ENCODE peak calls at places on chromosomes 12 and 14, in nine cellular contexts. Q, M, S, C, P, D, U, J and I are unnamed samples.

GRCh38 chr12:27142102-27142721 is 59.8 kb upstream of the C12orf71 start:
- DNase-seq in Q (peak; percentile 73), M (peak; percentile 55), S (no peak), C (peak; percentile 57), P (peak; percentile 60), D (peak; percentile 24), U (peak; percentile 57), J (peak; percentile 55), I (peak; percentile 79)

GRCh38 chr12:22372277-22372837 is 37.9 kb upstream of the ST8SIA1 start:
- DNase-seq in Q (no peak), M (no peak), S (no peak), C (no peak), P (no peak), D (no peak), U (no peak), J (no peak), I (no peak)

GRCh38 chr12:49661191-49661590 is 37.8 kb downstream of the PRPF40B start:
- DNase-seq in Q (no peak), M (no peak), S (no peak), C (no peak), P (no peak), D (no peak), U (no peak), J (no peak), I (no peak)

GRCh38 chr14:51369814-51370213 is 129.8 kb downstream of the TMX1 start:
- DNase-seq in Q (no peak), M (peak; percentile 38), S (no peak), C (no peak), P (peak; percentile 18), D (no peak), U (no peak), J (no peak), I (no peak)

GRCh38 chr12:88876867-88877266 is 296.6 kb upstream of the KITLG start:
- DNase-seq in Q (no peak), M (no peak), S (no peak), C (no peak), P (no peak), D (no peak), U (no peak), J (no peak), I (no peak)

GRCh38 chr12:89721291-89721987 is 12.8 kb upstream of the ATP2B1 start:
- DNase-seq in Q (no peak), M (no peak), S (no peak), C (no peak), P (no peak), D (no peak), U (no peak), J (no peak), I (no peak)

GRCh38 chr12:132494294-132495164 is 4.6 kb downstream of the FBRSL1 start:
- DNase-seq in Q (no peak), M (peak; percentile 72), S (no peak), C (no peak), P (no peak), D (no peak), U (no peak), J (peak; percentile 54), I (no peak)

GRCh38 chr12:1531160-1531653 is 63.2 kb downstream of the FBXL14 start:
- DNase-seq in Q (no peak), M (no peak), S (no peak), C (peak; percentile 17), P (no peak), D (no peak), U (no peak), J (no peak), I (no peak)

GRCh38 chr14:91870001-91870400 is 2.7 kb upstream of the TC2N start:
- DNase-seq in Q (no peak), M (no peak), S (no peak), C (no peak), P (no peak), D (no peak), U (peak; percentile 32), J (no peak), I (no peak)

GRCh38 chr12:25187781-25188180 is 7.2 kb downstream of the DNAI7 start:
- DNase-seq in Q (no peak), M (no peak), S (no peak), C (no peak), P (no peak), D (no peak), U (no peak), J (no peak), I (no peak)

GRCh38 chr12:74537126-74537706 is 419 bp upstream of the ATXN7L3B start:
- DNase-seq in Q (peak; percentile 56), M (peak; percentile 32), S (no peak), C (no peak), P (peak; percentile 50), D (no peak), U (no peak), J (no peak), I (no peak)

GRCh38 chr12:80936353-80936641 is 1.4 kb downstream of the LIN7A start:
- DNase-seq in Q (no peak), M (no peak), S (no peak), C (no peak), P (no peak), D (no peak), U (no peak), J (no peak), I (peak; percentile 66)

GRCh38 chr14:49114161-49114893 is 471.9 kb downstream of the RPS29 start:
- DNase-seq in Q (no peak), M (no peak), S (no peak), C (no peak), P (no peak), D (peak; percentile 14), U (no peak), J (no peak), I (no peak)

GRCh38 chr14:93970589-93970966 is 5.8 kb downstream of the ASB2 start:
- DNase-seq in Q (peak; percentile 31), M (no peak), S (peak; percentile 91), C (no peak), P (peak; percentile 33), D (peak; percentile 69), U (peak; percentile 66), J (no peak), I (no peak)

GRCh38 chr14:87996276-87996592 is 3.3 kb upstream of the GALC start:
- DNase-seq in Q (no peak), M (no peak), S (no peak), C (no peak), P (no peak), D (no peak), U (no peak), J (no peak), I (no peak)

GRCh38 chr14:87995500-87996275 is 2.7 kb upstream of the GALC start:
- DNase-seq in Q (no peak), M (no peak), S (no peak), C (no peak), P (no peak), D (no peak), U (no peak), J (no peak), I (no peak)

GRCh38 chr14:88002421-88002820 is 2.5 kb upstream of the GPR65 start:
- DNase-seq in Q (no peak), M (no peak), S (peak; percentile 61), C (no peak), P (no peak), D (no peak), U (no peak), J (no peak), I (no peak)

GRCh38 chr14:87998414-87998813 is 5.4 kb upstream of the GALC start:
- DNase-seq in Q (no peak), M (no peak), S (no peak), C (no peak), P (no peak), D (no peak), U (no peak), J (no peak), I (no peak)

DNA sequence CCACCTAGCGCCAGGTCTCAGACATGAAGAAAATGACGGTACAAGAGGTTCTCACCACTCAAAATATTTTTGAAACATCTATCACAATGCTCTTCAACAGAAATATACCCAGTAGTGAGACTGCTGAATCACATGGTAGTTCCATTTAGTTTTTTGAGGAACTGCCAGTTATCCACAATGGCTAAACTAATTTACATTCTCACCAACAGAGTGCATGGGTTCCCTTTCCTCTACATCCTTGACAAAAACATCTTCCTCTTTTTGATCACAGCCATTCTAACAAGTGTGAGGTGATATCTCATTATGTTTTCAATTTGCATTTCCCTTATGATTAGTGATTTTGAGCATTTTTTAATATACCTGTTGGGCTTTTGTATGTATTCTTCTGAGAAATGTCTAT is 5.7 kb upstream of the GPR65 start:
- DNase-seq in Q (no peak), M (no peak), S (no peak), C (no peak), P (no peak), D (no peak), U (no peak), J (no peak), I (no peak)
- H3K4me3 ChIP-seq in Q (no peak overlapping the region), M (no peak overlapping the region), S (no peak overlapping the region), C (no peak overlapping the region), P (no peak overlapping the region), D (no peak overlapping the region), U (no peak overlapping the region), J (no peak overlapping the region), I (no peak overlapping the region)

DNA sequence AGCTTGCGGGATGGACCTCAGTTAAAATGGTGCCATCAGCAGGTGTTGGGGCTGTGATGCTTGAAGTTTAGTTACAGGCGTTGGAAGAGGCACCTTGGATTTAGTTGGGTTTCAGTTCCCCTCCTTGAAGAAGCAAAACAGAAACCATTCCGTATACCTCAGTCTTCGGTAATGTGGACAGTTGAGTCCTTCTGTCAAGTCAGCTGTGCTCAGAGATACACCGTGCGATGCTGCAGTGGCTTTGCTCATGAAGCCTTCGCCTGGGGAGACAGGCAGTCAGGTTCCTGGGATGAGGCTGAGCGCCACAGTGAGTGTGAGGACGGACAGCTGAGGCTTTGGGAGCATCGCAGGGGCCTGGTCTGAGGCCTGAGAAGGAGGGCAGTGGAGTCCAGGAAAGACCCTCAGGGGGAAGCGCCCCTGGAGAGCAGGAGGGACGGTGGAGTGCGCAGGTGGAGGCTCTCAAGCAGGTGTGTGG is 7.4 kb downstream of the RAN start:
- DNase-seq in Q (no peak), M (no peak), S (peak; percentile 82), C (no peak), P (no peak), D (no peak), U (peak; percentile 13), J (no peak), I (peak; percentile 61)
- TF ChIP-seq POLR2A in Q (no peak), M (peak; percentile 18), S (no peak), C (no peak), P (no peak), D (no peak), U (no peak), J (no peak), I (no peak)

DNA sequence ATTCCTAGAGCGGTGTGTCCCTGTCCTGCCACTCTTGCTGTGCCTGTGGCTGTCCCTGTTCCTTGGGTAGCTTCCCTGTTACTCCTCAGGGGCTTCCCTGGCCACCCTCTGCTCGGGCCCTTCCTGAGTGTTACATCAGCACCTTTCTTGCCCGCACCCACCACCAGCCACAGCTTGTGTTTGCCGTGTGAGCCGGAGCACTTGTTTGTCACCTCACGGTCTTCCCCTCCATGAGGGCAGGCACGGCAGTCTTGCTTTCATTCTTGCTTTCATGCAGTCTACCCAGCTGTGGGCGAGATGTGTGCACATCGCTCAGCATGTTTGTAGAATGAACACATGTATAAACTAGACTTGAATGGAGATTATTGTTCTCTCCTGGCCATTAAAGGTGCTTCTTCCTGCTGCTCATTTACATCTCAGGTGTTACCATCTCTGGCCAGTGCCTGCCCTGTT is 42.0 kb downstream of the TRAF3 start:
- DNase-seq in Q (no peak), M (no peak), S (peak; percentile 81), C (no peak), P (no peak), D (no peak), U (peak; percentile 72), J (peak; percentile 59), I (no peak)
- H3K27ac ChIP-seq in Q (no peak overlapping the region), M (no peak overlapping the region), S (peak overlapping the region; percentile 62), C (no peak overlapping the region), P (no peak overlapping the region), D (no peak overlapping the region), U (peak overlapping the region; percentile 73), J (peak overlapping the region; percentile 76), I (no peak overlapping the region)

GRCh38 chr14:60094306-60094897 is 2.7 kb downstream of the PCNX4 start:
- DNase-seq in Q (no peak), M (peak; percentile 33), S (peak; percentile 63), C (no peak), P (no peak), D (no peak), U (no peak), J (no peak), I (no peak)
- H3K4me3 ChIP-seq in Q (no peak overlapping the region), M (peak overlapping the region; percentile 76), S (no peak overlapping the region), C (no peak overlapping the region), P (peak overlapping the region; percentile 6), D (peak overlapping the region; percentile 73), U (no peak overlapping the region), J (peak overlapping the region; percentile 23), I (no peak overlapping the region)